ENCODE peak calls at places on chromosomes 1 and 21, in six cellular contexts. M is CD8-positive, alpha-beta memory T cell; L is Panc1; N is IMR-90; O is keratinocyte; W is psoas muscle. V is an unnamed sample. For H3K36me3 and H3K27me3, the result is how much of the 10 kb centered on the place peaks cover.

GRCh38 chr1:224223819-224224714 is 41.0 kb downstream of the DEGS1 start:
- DNase-seq in N (peak), M (no peak), W (no peak), O (no peak), L (peak), V (no peak)

GRCh38 chr1:209805341-209805781 is 581 bp downstream of the IRF6 start:
- DNase-seq in W (no peak), M (no peak), O (no peak), N (no peak), L (no peak), V (no peak)

GRCh38 chr1:158611916-158612315 is 6.8 kb downstream of the OR10Z1 start:
- DNase-seq in O (no peak), N (no peak), M (no peak), W (no peak), L (no peak), V (no peak)

GRCh38 chr1:234780531-234781162 is 170.7 kb upstream of the IRF2BP2 start:
- DNase-seq in W (peak), N (no peak), O (no peak), M (no peak), L (no peak), V (no peak)

GRCh38 chr1:57131701-57132394 is 166.0 kb upstream of the C8B start:
- DNase-seq in W (no peak), O (no peak), L (no peak), N (peak), M (no peak), V (no peak)

GRCh38 chr1:66360285-66360724 is 173.6 kb upstream of the SGIP1 start:
- DNase-seq in O (no peak), N (no peak), L (no peak), M (no peak), W (no peak), V (no peak)

GRCh38 chr21:32597205-32597604 is 11.9 kb upstream of the TCP10L start:
- DNase-seq in W (no peak), L (peak), N (peak), M (no peak), O (peak), V (no peak)

GRCh38 chr1:7648761-7649384 is 122.2 kb upstream of the VAMP3 start:
- DNase-seq in W (peak), L (no peak), N (peak), O (no peak), M (no peak), V (no peak)

GRCh38 chr1:156944848-156945247 is 24.4 kb downstream of the LRRC71 start:
- DNase-seq in M (no peak), N (no peak), O (no peak), L (no peak), W (peak), V (no peak)
- H3K36me3 ChIP-seq in M (under half), N (half or more), O (under half), L (under half), W (under half), V (under half)

GRCh38 chr1:183807549-183808168 is 2.7 kb downstream of the RGL1 start:
- DNase-seq in M (no peak), L (no peak), O (no peak), W (no peak), N (peak), V (no peak)
- H3K27me3 ChIP-seq in M (under half), L (under half), O (under half), W (under half), N (under half), V (under half)

GRCh38 chr1:167671727-167672511 is 41.9 kb downstream of the RCSD1 start:
- DNase-seq in M (no peak), W (no peak), N (no peak), O (no peak), L (no peak), V (no peak)
- H3K36me3 ChIP-seq in M (under half), W (under half), N (under half), O (under half), L (under half), V (under half)

GRCh38 chr1:200034262-200034557 is 6.7 kb downstream of the NR5A2 start:
- DNase-seq in W (no peak), L (no peak), M (no peak), N (no peak), O (no peak), V (no peak)
- H3K27me3 ChIP-seq in W (half or more), L (under half), M (under half), N (half or more), O (half or more), V (under half)

DNA sequence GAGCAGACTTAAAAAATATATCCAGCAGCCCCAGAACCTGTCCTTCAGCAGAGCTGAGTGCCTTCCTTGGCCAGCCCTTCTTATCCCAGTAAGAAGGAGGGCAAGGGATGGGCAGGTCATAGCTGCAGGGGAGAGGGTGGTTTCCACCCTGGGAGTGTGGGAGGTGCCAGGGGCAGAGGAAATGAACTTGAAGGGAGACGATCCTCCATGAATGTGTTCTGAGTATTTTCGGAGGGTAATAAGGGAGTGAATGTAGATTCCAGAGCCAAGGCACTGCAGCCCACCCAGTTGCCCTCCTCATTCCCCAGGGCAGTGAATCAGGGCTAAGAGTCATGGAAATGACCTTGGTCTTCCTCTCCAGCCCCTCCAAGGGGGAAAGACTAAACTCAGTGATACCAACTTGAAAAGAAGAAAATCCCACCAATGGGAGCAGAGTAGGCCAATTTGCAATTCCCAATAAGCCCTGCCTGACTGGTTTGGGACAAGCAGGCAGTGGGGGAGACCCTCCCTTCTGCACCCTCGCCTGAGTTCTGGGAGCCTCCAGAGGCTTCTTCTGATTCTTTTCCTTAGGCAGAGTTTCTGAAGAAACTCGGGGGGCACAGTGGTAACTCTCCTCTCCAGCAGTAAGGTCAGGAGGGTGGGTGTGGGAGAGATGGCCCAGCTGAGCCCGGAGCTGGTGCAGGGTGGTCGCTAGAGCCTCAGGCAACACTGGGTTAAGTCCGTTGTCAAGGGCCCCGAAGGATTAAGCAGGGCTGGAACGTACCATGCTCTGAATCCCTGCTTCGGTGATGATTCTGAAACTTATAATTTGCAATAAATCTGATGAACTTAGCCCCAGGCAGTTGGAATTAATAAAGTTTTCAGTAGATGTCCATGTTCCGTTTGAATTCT is 4.1 kb downstream of the MYOG start:
- DNase-seq in L (no peak), O (no peak), N (no peak), W (no peak), M (no peak), V (no peak)
- H3K36me3 ChIP-seq in L (under half), O (under half), N (under half), W (under half), M (under half), V (under half)

GRCh38 chr1:8976338-8976737 is 30.7 kb downstream of the CA6 start:
- DNase-seq in L (no peak), M (no peak), N (no peak), O (no peak), W (no peak), V (no peak)
- H3K27me3 ChIP-seq in L (under half), M (under half), N (under half), O (under half), W (under half), V (under half)

GRCh38 chr21:46546799-46547198 is 58.1 kb downstream of the S100B start:
- DNase-seq in O (no peak), W (no peak), M (no peak), L (no peak), N (no peak), V (no peak)
- H3K36me3 ChIP-seq in O (under half), W (under half), M (under half), L (under half), N (half or more), V (under half)

DNA sequence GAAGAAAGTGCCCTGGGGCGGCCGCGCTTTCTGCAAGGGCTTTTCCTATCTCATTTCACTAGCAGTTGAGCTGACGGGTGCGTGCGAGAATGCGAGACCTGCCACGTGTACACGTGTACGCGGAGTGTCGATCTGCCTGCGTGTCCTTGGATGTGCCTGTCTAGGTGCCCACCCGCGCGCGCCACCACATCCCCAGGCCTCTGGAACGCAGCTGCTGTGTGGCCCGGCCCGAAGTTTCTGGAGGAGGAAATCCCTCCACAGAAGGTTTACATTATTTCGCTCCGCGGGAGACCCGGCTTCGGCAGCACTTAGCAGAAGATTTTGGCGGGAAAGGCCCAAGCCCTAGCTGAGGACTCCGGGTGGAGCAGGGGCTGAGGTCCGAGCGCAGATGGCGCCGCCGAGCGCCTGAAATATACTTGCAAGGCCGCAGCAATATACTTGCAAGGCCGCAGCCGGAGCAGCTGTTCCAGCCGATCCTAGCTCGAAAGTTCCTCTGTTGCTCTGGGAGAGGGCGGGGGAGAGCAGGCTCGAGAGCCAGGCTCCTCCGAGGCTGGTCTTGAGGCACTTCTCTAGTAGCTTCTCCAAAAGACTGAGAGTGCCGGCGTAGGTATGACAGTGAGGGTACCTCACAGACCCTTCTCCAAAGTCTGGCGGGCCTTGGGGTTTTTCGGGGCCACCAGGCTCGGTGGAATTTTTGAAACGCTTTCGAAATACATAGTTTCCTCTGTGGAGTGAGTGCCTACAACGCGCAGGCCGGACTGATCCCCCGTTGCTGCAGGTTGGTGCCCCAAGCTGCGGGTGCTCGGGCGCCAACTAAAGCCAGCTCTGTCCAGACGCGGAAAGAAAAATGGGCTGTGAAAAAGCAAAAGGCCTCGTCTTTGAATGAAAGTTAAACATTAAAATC is 3.8 kb downstream of the TBX15 start:
- DNase-seq in N (peak), W (peak), O (no peak), M (no peak), L (no peak), V (no peak)
- H3K27me3 ChIP-seq in N (half or more), W (under half), O (half or more), M (half or more), L (under half), V (under half)

GRCh38 chr1:67429011-67429527 is 1.1 kb downstream of the SERBP1 start:
- DNase-seq in M (peak), W (no peak), O (no peak), L (no peak), N (no peak), V (no peak)
- H3K36me3 ChIP-seq in M (under half), W (under half), O (under half), L (under half), N (under half), V (half or more)

GRCh38 chr1:228906461-228906860 is 171.2 kb downstream of the RHOU start:
- DNase-seq in M (no peak), O (no peak), L (no peak), W (no peak), N (no peak), V (no peak)
- H3K27me3 ChIP-seq in M (under half), O (under half), L (under half), W (under half), N (under half), V (under half)